ENCODE peak calls at places on chromosomes 4 and X, in nine cellular contexts. One of them, this sample, is unnamed.

GRCh38 chr4:139564502-139564901 is 8.5 kb upstream of the SETD7 start:
- DNase-seq in AG04450: no peak
- DNase-seq in occipital lobe: no peak
- DNase-seq in heart left ventricle: no peak
- DNase-seq in aorta: no peak
- DNase-seq in activated CD8-positive, alpha-beta memory T cell treated with anti-CD3 and anti-CD28 coated beads, Interleukin-2, amount 50 U/mL, for 48 hours: no peak
- DNase-seq in activated T-helper 1 cell treated with Interleukin-2 at 50 U/mL for 16 hours: no peak
- DNase-seq in EH: no peak
- DNase-seq in nephron progenitor cell: no peak
- DNase-seq in this sample: no peak

GRCh38 chr4:186739802-186740434 is 16.3 kb upstream of the FAT1 start:
- DNase-seq in AG04450: no peak
- DNase-seq in occipital lobe: no peak
- DNase-seq in heart left ventricle: no peak
- DNase-seq in aorta: no peak
- DNase-seq in activated CD8-positive, alpha-beta memory T cell treated with anti-CD3 and anti-CD28 coated beads, Interleukin-2, amount 50 U/mL, for 48 hours: no peak
- DNase-seq in activated T-helper 1 cell treated with Interleukin-2 at 50 U/mL for 16 hours: no peak
- DNase-seq in EH: no peak
- DNase-seq in nephron progenitor cell: no peak
- DNase-seq in this sample: no peak

GRCh38 chr4:997375-998071 is 4.3 kb upstream of the SLC26A1 start:
- DNase-seq in AG04450: no peak
- DNase-seq in occipital lobe: no peak
- DNase-seq in heart left ventricle: no peak
- DNase-seq in aorta: no peak
- DNase-seq in activated CD8-positive, alpha-beta memory T cell treated with anti-CD3 and anti-CD28 coated beads, Interleukin-2, amount 50 U/mL, for 48 hours: no peak
- DNase-seq in activated T-helper 1 cell treated with Interleukin-2 at 50 U/mL for 16 hours: no peak
- DNase-seq in EH: peak
- DNase-seq in nephron progenitor cell: peak
- DNase-seq in this sample: no peak

GRCh38 chrX:154718607-154719006 is 32.3 kb downstream of the GAB3 start:
- DNase-seq in AG04450: no peak
- DNase-seq in occipital lobe: no peak
- DNase-seq in heart left ventricle: no peak
- DNase-seq in aorta: no peak
- DNase-seq in activated CD8-positive, alpha-beta memory T cell treated with anti-CD3 and anti-CD28 coated beads, Interleukin-2, amount 50 U/mL, for 48 hours: no peak
- DNase-seq in activated T-helper 1 cell treated with Interleukin-2 at 50 U/mL for 16 hours: no peak
- DNase-seq in EH: no peak
- DNase-seq in nephron progenitor cell: no peak
- DNase-seq in this sample: no peak

GRCh38 chr4:141788169-141788915 is 152.0 kb downstream of the IL15 start:
- DNase-seq in AG04450: no peak
- DNase-seq in occipital lobe: no peak
- DNase-seq in heart left ventricle: no peak
- DNase-seq in aorta: no peak
- DNase-seq in activated CD8-positive, alpha-beta memory T cell treated with anti-CD3 and anti-CD28 coated beads, Interleukin-2, amount 50 U/mL, for 48 hours: no peak
- DNase-seq in activated T-helper 1 cell treated with Interleukin-2 at 50 U/mL for 16 hours: no peak
- DNase-seq in EH: peak
- DNase-seq in nephron progenitor cell: no peak
- DNase-seq in this sample: no peak

GRCh38 chrX:15663439-15663838 is 1.2 kb downstream of the CLTRN start:
- DNase-seq in AG04450: no peak
- DNase-seq in occipital lobe: no peak
- DNase-seq in heart left ventricle: no peak
- DNase-seq in aorta: no peak
- DNase-seq in activated CD8-positive, alpha-beta memory T cell treated with anti-CD3 and anti-CD28 coated beads, Interleukin-2, amount 50 U/mL, for 48 hours: no peak
- DNase-seq in activated T-helper 1 cell treated with Interleukin-2 at 50 U/mL for 16 hours: no peak
- DNase-seq in EH: no peak
- DNase-seq in nephron progenitor cell: no peak
- DNase-seq in this sample: no peak

GRCh38 chr4:75699299-75699698 is 25.1 kb upstream of the USO1 start:
- DNase-seq in AG04450: no peak
- DNase-seq in occipital lobe: no peak
- DNase-seq in heart left ventricle: no peak
- DNase-seq in aorta: no peak
- DNase-seq in activated CD8-positive, alpha-beta memory T cell treated with anti-CD3 and anti-CD28 coated beads, Interleukin-2, amount 50 U/mL, for 48 hours: no peak
- DNase-seq in activated T-helper 1 cell treated with Interleukin-2 at 50 U/mL for 16 hours: no peak
- DNase-seq in EH: no peak
- DNase-seq in nephron progenitor cell: no peak
- DNase-seq in this sample: no peak

GRCh38 chr4:86013623-86014022 is 346.2 kb downstream of the MAPK10 start:
- DNase-seq in AG04450: peak
- DNase-seq in occipital lobe: no peak
- DNase-seq in heart left ventricle: no peak
- DNase-seq in aorta: no peak
- DNase-seq in activated CD8-positive, alpha-beta memory T cell treated with anti-CD3 and anti-CD28 coated beads, Interleukin-2, amount 50 U/mL, for 48 hours: no peak
- DNase-seq in activated T-helper 1 cell treated with Interleukin-2 at 50 U/mL for 16 hours: no peak
- DNase-seq in EH: peak
- DNase-seq in nephron progenitor cell: no peak
- DNase-seq in this sample: no peak

GRCh38 chr4:4871267-4872147 is 12.0 kb downstream of the MSX1 start:
- DNase-seq in AG04450: no peak
- DNase-seq in occipital lobe: no peak
- DNase-seq in heart left ventricle: no peak
- DNase-seq in aorta: no peak
- DNase-seq in activated CD8-positive, alpha-beta memory T cell treated with anti-CD3 and anti-CD28 coated beads, Interleukin-2, amount 50 U/mL, for 48 hours: no peak
- DNase-seq in activated T-helper 1 cell treated with Interleukin-2 at 50 U/mL for 16 hours: no peak
- DNase-seq in EH: no peak
- DNase-seq in nephron progenitor cell: peak
- DNase-seq in this sample: no peak

GRCh38 chr4:15729910-15730533 is 27.2 kb downstream of the BST1 start:
- DNase-seq in AG04450: no peak
- DNase-seq in occipital lobe: no peak
- DNase-seq in heart left ventricle: peak
- DNase-seq in aorta: no peak
- DNase-seq in activated CD8-positive, alpha-beta memory T cell treated with anti-CD3 and anti-CD28 coated beads, Interleukin-2, amount 50 U/mL, for 48 hours: no peak
- DNase-seq in activated T-helper 1 cell treated with Interleukin-2 at 50 U/mL for 16 hours: peak
- DNase-seq in EH: peak
- DNase-seq in nephron progenitor cell: peak
- DNase-seq in this sample: peak

GRCh38 chr4:73676881-73677323 is 56.7 kb upstream of the RASSF6 start:
- DNase-seq in AG04450: peak
- DNase-seq in occipital lobe: no peak
- DNase-seq in heart left ventricle: no peak
- DNase-seq in aorta: no peak
- DNase-seq in activated CD8-positive, alpha-beta memory T cell treated with anti-CD3 and anti-CD28 coated beads, Interleukin-2, amount 50 U/mL, for 48 hours: no peak
- DNase-seq in activated T-helper 1 cell treated with Interleukin-2 at 50 U/mL for 16 hours: no peak
- DNase-seq in EH: peak
- DNase-seq in nephron progenitor cell: no peak
- DNase-seq in this sample: no peak

GRCh38 chrX:65034641-65035450 is 58.6 kb upstream of the ZC4H2 start:
- DNase-seq in AG04450: no peak
- DNase-seq in occipital lobe: peak
- DNase-seq in heart left ventricle: peak
- DNase-seq in aorta: peak
- DNase-seq in activated CD8-positive, alpha-beta memory T cell treated with anti-CD3 and anti-CD28 coated beads, Interleukin-2, amount 50 U/mL, for 48 hours: peak
- DNase-seq in activated T-helper 1 cell treated with Interleukin-2 at 50 U/mL for 16 hours: peak
- DNase-seq in EH: peak
- DNase-seq in nephron progenitor cell: peak
- DNase-seq in this sample: peak

GRCh38 chrX:123788744-123789143 is 55.9 kb upstream of the THOC2 start:
- DNase-seq in AG04450: no peak
- DNase-seq in occipital lobe: no peak
- DNase-seq in heart left ventricle: no peak
- DNase-seq in aorta: no peak
- DNase-seq in activated CD8-positive, alpha-beta memory T cell treated with anti-CD3 and anti-CD28 coated beads, Interleukin-2, amount 50 U/mL, for 48 hours: no peak
- DNase-seq in activated T-helper 1 cell treated with Interleukin-2 at 50 U/mL for 16 hours: no peak
- DNase-seq in EH: no peak
- DNase-seq in nephron progenitor cell: no peak
- DNase-seq in this sample: no peak

GRCh38 chr4:24730256-24731001 is 64.9 kb upstream of the SOD3 start:
- DNase-seq in AG04450: peak
- DNase-seq in occipital lobe: peak
- DNase-seq in heart left ventricle: peak
- DNase-seq in aorta: peak
- DNase-seq in activated CD8-positive, alpha-beta memory T cell treated with anti-CD3 and anti-CD28 coated beads, Interleukin-2, amount 50 U/mL, for 48 hours: no peak
- DNase-seq in activated T-helper 1 cell treated with Interleukin-2 at 50 U/mL for 16 hours: no peak
- DNase-seq in EH: peak
- DNase-seq in nephron progenitor cell: no peak
- DNase-seq in this sample: no peak